ENCODE peak calls at places on chromosome 5, in six cellular contexts. One of them, this sample, is unnamed.

GRCh38 chr5:40074801-40075200 is 604.9 kb upstream of the PTGER4 start:
- DNase-seq in IMR-90: no peak
- DNase-seq in neuronal stem cell: no peak
- DNase-seq in mesendoderm: no peak
- DNase-seq in trophoblast cell: no peak
- DNase-seq in mesenchymal stem cell: no peak
- DNase-seq in this sample: no peak

GRCh38 chr5:43192558-43193170 is 639 bp downstream of the NIM1K start:
- DNase-seq in IMR-90: peak
- DNase-seq in neuronal stem cell: no peak
- DNase-seq in mesendoderm: peak
- DNase-seq in trophoblast cell: no peak
- DNase-seq in mesenchymal stem cell: peak
- DNase-seq in this sample: no peak

GRCh38 chr5:111948517-111948916 is 191.5 kb upstream of the NREP start:
- DNase-seq in IMR-90: peak
- DNase-seq in neuronal stem cell: no peak
- DNase-seq in mesendoderm: no peak
- DNase-seq in trophoblast cell: no peak
- DNase-seq in mesenchymal stem cell: peak
- DNase-seq in this sample: no peak

GRCh38 chr5:126400621-126401251 is 22.5 kb upstream of the GRAMD2B start:
- DNase-seq in IMR-90: no peak
- DNase-seq in neuronal stem cell: no peak
- DNase-seq in mesendoderm: no peak
- DNase-seq in trophoblast cell: no peak
- DNase-seq in mesenchymal stem cell: no peak
- DNase-seq in this sample: no peak

GRCh38 chr5:98772415-98773213 is 849 bp upstream of the RGMB start:
- DNase-seq in IMR-90: no peak
- DNase-seq in neuronal stem cell: peak
- DNase-seq in mesendoderm: peak
- DNase-seq in trophoblast cell: peak
- DNase-seq in mesenchymal stem cell: peak
- DNase-seq in this sample: peak

GRCh38 chr5:92945630-92946097 is 635.4 kb downstream of the NR2F1-AS1 start:
- DNase-seq in IMR-90: peak
- DNase-seq in neuronal stem cell: no peak
- DNase-seq in mesendoderm: no peak
- DNase-seq in trophoblast cell: no peak
- DNase-seq in mesenchymal stem cell: no peak
- DNase-seq in this sample: no peak

GRCh38 chr5:164191240-164191639 is 685.8 kb downstream of the MAT2B start:
- DNase-seq in IMR-90: peak
- DNase-seq in neuronal stem cell: no peak
- DNase-seq in mesendoderm: no peak
- DNase-seq in trophoblast cell: no peak
- DNase-seq in mesenchymal stem cell: no peak
- DNase-seq in this sample: no peak

GRCh38 chr5:43313854-43314457 is 744 bp upstream of the HMGCS1 start:
- DNase-seq in IMR-90: no peak
- DNase-seq in neuronal stem cell: no peak
- DNase-seq in mesendoderm: no peak
- DNase-seq in trophoblast cell: no peak
- DNase-seq in mesenchymal stem cell: no peak
- DNase-seq in this sample: peak

GRCh38 chr5:83029912-83030311 is 47.3 kb downstream of the TMEM167A start:
- DNase-seq in IMR-90: peak
- DNase-seq in neuronal stem cell: no peak
- DNase-seq in mesendoderm: peak
- DNase-seq in trophoblast cell: peak
- DNase-seq in mesenchymal stem cell: peak
- DNase-seq in this sample: no peak

GRCh38 chr5:10528056-10528816 is 35.6 kb upstream of the ANKRD33B start:
- DNase-seq in IMR-90: peak
- DNase-seq in neuronal stem cell: no peak
- DNase-seq in mesendoderm: no peak
- DNase-seq in trophoblast cell: no peak
- DNase-seq in mesenchymal stem cell: no peak
- DNase-seq in this sample: no peak

GRCh38 chr5:56711191-56711590 is 104.2 kb upstream of the MAP3K1 start:
- DNase-seq in IMR-90: peak
- DNase-seq in neuronal stem cell: no peak
- DNase-seq in mesendoderm: no peak
- DNase-seq in trophoblast cell: peak
- DNase-seq in mesenchymal stem cell: peak
- DNase-seq in this sample: no peak

GRCh38 chr5:142937265-142937877 is 167.2 kb downstream of the ARHGAP26 start:
- DNase-seq in IMR-90: no peak
- DNase-seq in neuronal stem cell: no peak
- DNase-seq in mesendoderm: no peak
- DNase-seq in trophoblast cell: no peak
- DNase-seq in mesenchymal stem cell: no peak
- DNase-seq in this sample: no peak

GRCh38 chr5:135051872-135052271 is 17.8 kb upstream of the PITX1 start:
- DNase-seq in IMR-90: no peak
- DNase-seq in neuronal stem cell: no peak
- DNase-seq in mesendoderm: no peak
- DNase-seq in trophoblast cell: no peak
- DNase-seq in mesenchymal stem cell: no peak
- DNase-seq in this sample: no peak

GRCh38 chr5:120767171-120767820 is 303.2 kb downstream of the PRR16 start:
- DNase-seq in IMR-90: peak
- DNase-seq in neuronal stem cell: no peak
- DNase-seq in mesendoderm: no peak
- DNase-seq in trophoblast cell: no peak
- DNase-seq in mesenchymal stem cell: peak
- DNase-seq in this sample: no peak

GRCh38 chr5:179375236-179375685 is 30.0 kb upstream of the ADAMTS2 start:
- DNase-seq in IMR-90: no peak
- DNase-seq in neuronal stem cell: no peak
- DNase-seq in mesendoderm: peak
- DNase-seq in trophoblast cell: no peak
- DNase-seq in mesenchymal stem cell: no peak
- DNase-seq in this sample: peak

GRCh38 chr5:154475613-154476342 is 2.2 kb downstream of the HAND1 start:
- DNase-seq in IMR-90: no peak
- DNase-seq in neuronal stem cell: peak
- DNase-seq in mesendoderm: peak
- DNase-seq in trophoblast cell: no peak
- DNase-seq in mesenchymal stem cell: peak
- DNase-seq in this sample: peak

GRCh38 chr5:10489810-10490426 is 48.2 kb downstream of the ROPN1L start:
- DNase-seq in IMR-90: peak
- DNase-seq in neuronal stem cell: no peak
- DNase-seq in mesendoderm: no peak
- DNase-seq in trophoblast cell: no peak
- DNase-seq in mesenchymal stem cell: no peak
- DNase-seq in this sample: no peak

GRCh38 chr5:59813761-59814562 is 79.6 kb downstream of the PDE4D start:
- DNase-seq in IMR-90: peak
- DNase-seq in neuronal stem cell: peak
- DNase-seq in mesendoderm: peak
- DNase-seq in trophoblast cell: peak
- DNase-seq in mesenchymal stem cell: peak
- DNase-seq in this sample: no peak

GRCh38 chr5:140346348-140347221 is at the start of gene HBEGF:
- DNase-seq in IMR-90: peak
- DNase-seq in neuronal stem cell: peak
- DNase-seq in mesendoderm: peak
- DNase-seq in trophoblast cell: peak
- DNase-seq in mesenchymal stem cell: peak
- DNase-seq in this sample: peak

GRCh38 chr5:172188033-172188892 is at the start of gene STK10:
- DNase-seq in IMR-90: peak
- DNase-seq in neuronal stem cell: peak
- DNase-seq in mesendoderm: peak
- DNase-seq in trophoblast cell: peak
- DNase-seq in mesenchymal stem cell: peak
- DNase-seq in this sample: peak

GRCh38 chr5:53091304-53091703 is 18.3 kb downstream of the MOCS2 start:
- DNase-seq in IMR-90: peak
- DNase-seq in neuronal stem cell: no peak
- DNase-seq in mesendoderm: peak
- DNase-seq in trophoblast cell: no peak
- DNase-seq in mesenchymal stem cell: peak
- DNase-seq in this sample: no peak

GRCh38 chr5:102388235-102388634 is 92.2 kb upstream of the SLCO4C1 start:
- DNase-seq in IMR-90: no peak
- DNase-seq in neuronal stem cell: no peak
- DNase-seq in mesendoderm: peak
- DNase-seq in trophoblast cell: no peak
- DNase-seq in mesenchymal stem cell: no peak
- DNase-seq in this sample: no peak

GRCh38 chr5:21826884-21827283 is 1026.3 kb downstream of the CDH12 start:
- DNase-seq in IMR-90: no peak
- DNase-seq in neuronal stem cell: no peak
- DNase-seq in mesendoderm: no peak
- DNase-seq in trophoblast cell: no peak
- DNase-seq in mesenchymal stem cell: no peak
- DNase-seq in this sample: no peak

GRCh38 chr5:158967566-158967965 is 132.2 kb downstream of the EBF1 start:
- DNase-seq in IMR-90: peak
- DNase-seq in neuronal stem cell: no peak
- DNase-seq in mesendoderm: no peak
- DNase-seq in trophoblast cell: no peak
- DNase-seq in mesenchymal stem cell: peak
- DNase-seq in this sample: no peak

GRCh38 chr5:111756701-111757581 is at the start of gene NREP:
- DNase-seq in IMR-90: peak
- DNase-seq in neuronal stem cell: peak
- DNase-seq in mesendoderm: peak
- DNase-seq in trophoblast cell: peak
- DNase-seq in mesenchymal stem cell: peak
- DNase-seq in this sample: peak

GRCh38 chr5:34012791-34013190 is 4.9 kb upstream of the AMACR start:
- DNase-seq in IMR-90: peak
- DNase-seq in neuronal stem cell: no peak
- DNase-seq in mesendoderm: no peak
- DNase-seq in trophoblast cell: no peak
- DNase-seq in mesenchymal stem cell: no peak
- DNase-seq in this sample: no peak

GRCh38 chr5:40569549-40570270 is 110.0 kb upstream of the PTGER4 start:
- DNase-seq in IMR-90: peak
- DNase-seq in neuronal stem cell: no peak
- DNase-seq in mesendoderm: no peak
- DNase-seq in trophoblast cell: no peak
- DNase-seq in mesenchymal stem cell: no peak
- DNase-seq in this sample: no peak

GRCh38 chr5:173383711-173384110 is 55.5 kb upstream of the STC2 start:
- DNase-seq in IMR-90: peak
- DNase-seq in neuronal stem cell: no peak
- DNase-seq in mesendoderm: no peak
- DNase-seq in trophoblast cell: no peak
- DNase-seq in mesenchymal stem cell: no peak
- DNase-seq in this sample: no peak

GRCh38 chr5:123391009-123391408 is 32.2 kb downstream of the CEP120 start:
- DNase-seq in IMR-90: no peak
- DNase-seq in neuronal stem cell: no peak
- DNase-seq in mesendoderm: no peak
- DNase-seq in trophoblast cell: no peak
- DNase-seq in mesenchymal stem cell: no peak
- DNase-seq in this sample: no peak

DNA sequence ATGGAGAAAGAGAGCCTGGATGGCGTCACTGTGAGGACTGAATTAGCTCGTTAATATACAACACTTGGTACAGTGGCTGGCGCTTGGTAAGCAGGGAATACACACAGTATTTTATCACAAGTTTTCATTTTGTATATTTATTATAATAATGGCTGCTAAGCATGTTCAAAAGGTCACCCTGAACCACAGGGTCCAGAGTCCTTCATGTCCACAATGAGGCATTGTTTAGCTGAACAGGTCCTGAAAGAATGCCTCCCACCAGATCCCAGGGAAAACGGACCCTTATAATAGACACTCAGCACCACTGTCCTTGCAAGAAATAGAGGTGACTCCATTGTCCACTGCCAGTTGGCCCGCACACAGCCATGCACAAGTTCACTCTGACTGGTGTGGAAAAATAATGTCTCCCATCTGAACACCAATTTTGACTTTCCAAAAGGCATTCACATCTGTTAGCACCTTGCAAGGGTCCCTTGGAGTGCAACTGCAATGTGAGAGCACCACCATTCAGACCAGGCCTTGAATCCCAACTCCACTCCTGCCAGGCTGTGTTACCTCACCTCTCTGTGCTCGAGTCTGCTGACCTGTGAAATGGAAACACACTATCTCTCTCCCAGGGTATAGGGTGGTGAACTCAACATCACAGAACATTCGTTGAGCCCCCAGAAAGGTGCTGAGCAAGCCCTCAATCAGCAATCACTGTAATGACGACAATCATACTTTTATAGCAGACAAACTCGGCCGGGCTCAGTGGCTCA is 3.9 kb downstream of the VDAC1 start:
- DNase-seq in IMR-90: no peak
- DNase-seq in neuronal stem cell: no peak
- DNase-seq in mesendoderm: no peak
- DNase-seq in trophoblast cell: no peak
- DNase-seq in mesenchymal stem cell: no peak
- DNase-seq in this sample: no peak
- H3K27ac ChIP-seq in IMR-90: no peak
- H3K27ac ChIP-seq in neuronal stem cell: no peak
- H3K27ac ChIP-seq in mesendoderm: no peak
- H3K27ac ChIP-seq in trophoblast cell: no peak
- H3K27ac ChIP-seq in mesenchymal stem cell: no peak
- H3K27ac ChIP-seq in this sample: no peak

GRCh38 chr5:89777758-89778157 is 631.8 kb downstream of the CETN3 start:
- DNase-seq in IMR-90: no peak
- DNase-seq in neuronal stem cell: no peak
- DNase-seq in mesendoderm: no peak
- DNase-seq in trophoblast cell: no peak
- DNase-seq in mesenchymal stem cell: no peak
- DNase-seq in this sample: no peak
- H3K23ac ChIP-seq in IMR-90: no peak
- H3K23ac ChIP-seq in neuronal stem cell: no peak
- H3K23ac ChIP-seq in mesendoderm: no peak
- H3K23ac ChIP-seq in trophoblast cell: no peak
- H3K23ac ChIP-seq in mesenchymal stem cell: no peak
- H3K23ac ChIP-seq in this sample: no peak

GRCh38 chr5:84688566-84688965 is 303.9 kb upstream of the EDIL3 start:
- DNase-seq in IMR-90: peak
- DNase-seq in neuronal stem cell: no peak
- DNase-seq in mesendoderm: peak
- DNase-seq in trophoblast cell: no peak
- DNase-seq in mesenchymal stem cell: peak
- DNase-seq in this sample: no peak
- H3K27ac ChIP-seq in IMR-90: no peak
- H3K27ac ChIP-seq in neuronal stem cell: no peak
- H3K27ac ChIP-seq in mesendoderm: no peak
- H3K27ac ChIP-seq in trophoblast cell: no peak
- H3K27ac ChIP-seq in mesenchymal stem cell: no peak
- H3K27ac ChIP-seq in this sample: no peak

DNA sequence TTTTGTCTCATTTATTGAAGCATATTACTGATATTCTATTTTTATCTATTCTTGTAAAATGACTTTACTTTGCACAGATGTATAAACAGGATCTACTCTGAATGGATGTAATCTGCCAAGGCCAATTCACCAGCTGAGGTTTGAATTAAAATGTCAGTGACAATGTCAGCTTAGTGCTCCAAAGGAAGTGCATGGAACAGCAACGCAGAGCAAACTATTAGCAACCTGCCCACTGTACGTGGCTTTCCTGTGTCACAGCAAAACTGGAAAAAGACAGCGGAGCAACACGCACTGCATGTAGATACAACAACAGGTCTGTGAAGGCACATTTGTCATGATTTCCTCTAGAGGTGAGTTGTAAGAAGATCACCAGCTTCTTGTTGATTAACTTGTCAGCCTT is 409.4 kb downstream of the MED10 start:
- DNase-seq in IMR-90: no peak
- DNase-seq in neuronal stem cell: no peak
- DNase-seq in mesendoderm: no peak
- DNase-seq in trophoblast cell: no peak
- DNase-seq in mesenchymal stem cell: no peak
- DNase-seq in this sample: no peak
- H3K23ac ChIP-seq in IMR-90: no peak
- H3K23ac ChIP-seq in neuronal stem cell: no peak
- H3K23ac ChIP-seq in mesendoderm: no peak
- H3K23ac ChIP-seq in trophoblast cell: no peak
- H3K23ac ChIP-seq in mesenchymal stem cell: no peak
- H3K23ac ChIP-seq in this sample: no peak

This sample was measured in H9.